ENCODE peak calls at places on chromosomes 3 and 15, in four cellular contexts. F is transverse colon, T is A673, W is mammary epithelial cell. P is an unnamed sample.

GRCh38 chr3:43584043-43584826 is 37.6 kb downstream of the ANO10 start:
- DNase-seq in F (no peak), W (peak), T (no peak), P (peak)

GRCh38 chr3:197756704-197757103 is 7.0 kb downstream of the FYTTD1 start:
- DNase-seq in F (no peak), T (no peak), W (no peak), P (no peak)

GRCh38 chr15:57505949-57506391 is 85.7 kb upstream of the MYZAP start:
- DNase-seq in F (peak), W (peak), T (no peak), P (no peak)

GRCh38 chr3:46667061-46667621 is 26.3 kb downstream of the ALS2CL start:
- DNase-seq in F (peak), W (no peak), T (no peak), P (no peak)

GRCh38 chr3:17847156-17847555 is 104.7 kb upstream of the TBC1D5 start:
- DNase-seq in W (no peak), F (no peak), T (no peak), P (no peak)

GRCh38 chr3:113571360-113571759 is 39.0 kb downstream of the SIDT1 start:
- DNase-seq in F (no peak), W (no peak), T (no peak), P (no peak)

GRCh38 chr3:44045476-44046275 is 196.0 kb upstream of the TOPAZ1 start:
- DNase-seq in W (peak), F (peak), T (peak), P (no peak)

GRCh38 chr3:27387625-27388024 is 18.4 kb upstream of the NEK10 start:
- DNase-seq in W (no peak), T (no peak), F (no peak), P (no peak)

GRCh38 chr3:171569571-171570132 is 109.4 kb upstream of the TNIK start:
- DNase-seq in T (peak), W (no peak), F (no peak), P (no peak)

GRCh38 chr3:97815149-97815917 is 6.5 kb upstream of the CRYBG3 start:
- DNase-seq in F (no peak), T (no peak), W (peak), P (peak)

GRCh38 chr15:73996267-73996666 is 1.8 kb downstream of the PML start:
- DNase-seq in F (no peak), W (no peak), T (no peak), P (no peak)

GRCh38 chr3:29605845-29606244 is 325.0 kb downstream of the RBMS3 start:
- DNase-seq in F (no peak), T (no peak), W (peak), P (no peak)

GRCh38 chr3:14145236-14145635 is 20.4 kb downstream of the TMEM43 start:
- DNase-seq in T (no peak), W (no peak), F (no peak), P (no peak)

GRCh38 chr3:69084668-69085542 is at the start of gene ARL6IP5:
- DNase-seq in T (peak), W (peak), F (peak), P (peak)

GRCh38 chr3:138197058-138197457 is 10.0 kb downstream of the ARMC8 start:
- DNase-seq in W (peak), F (no peak), T (no peak), P (no peak)

GRCh38 chr3:48633743-48634142 is 1.5 kb downstream of the SLC26A6 start:
- DNase-seq in W (no peak), T (no peak), F (no peak), P (no peak)

GRCh38 chr3:48637305-48637704 is 2.0 kb upstream of the SLC26A6 start:
- DNase-seq in F (no peak), W (no peak), T (no peak), P (no peak)

GRCh38 chr3:48635222-48636021 is at the start of gene SLC26A6:
- DNase-seq in T (peak), W (peak), F (peak), P (peak)

GRCh38 chr3:48634661-48635221 is 520 bp downstream of the SLC26A6 start:
- DNase-seq in T (peak), F (peak), W (peak), P (no peak)

GRCh38 chr3:48636149-48636548 is 888 bp upstream of the SLC26A6 start:
- DNase-seq in T (no peak), F (no peak), W (no peak), P (no peak)
- H3K4me3 ChIP-seq in T (peak), F (peak), W (peak), P (peak)

DNA sequence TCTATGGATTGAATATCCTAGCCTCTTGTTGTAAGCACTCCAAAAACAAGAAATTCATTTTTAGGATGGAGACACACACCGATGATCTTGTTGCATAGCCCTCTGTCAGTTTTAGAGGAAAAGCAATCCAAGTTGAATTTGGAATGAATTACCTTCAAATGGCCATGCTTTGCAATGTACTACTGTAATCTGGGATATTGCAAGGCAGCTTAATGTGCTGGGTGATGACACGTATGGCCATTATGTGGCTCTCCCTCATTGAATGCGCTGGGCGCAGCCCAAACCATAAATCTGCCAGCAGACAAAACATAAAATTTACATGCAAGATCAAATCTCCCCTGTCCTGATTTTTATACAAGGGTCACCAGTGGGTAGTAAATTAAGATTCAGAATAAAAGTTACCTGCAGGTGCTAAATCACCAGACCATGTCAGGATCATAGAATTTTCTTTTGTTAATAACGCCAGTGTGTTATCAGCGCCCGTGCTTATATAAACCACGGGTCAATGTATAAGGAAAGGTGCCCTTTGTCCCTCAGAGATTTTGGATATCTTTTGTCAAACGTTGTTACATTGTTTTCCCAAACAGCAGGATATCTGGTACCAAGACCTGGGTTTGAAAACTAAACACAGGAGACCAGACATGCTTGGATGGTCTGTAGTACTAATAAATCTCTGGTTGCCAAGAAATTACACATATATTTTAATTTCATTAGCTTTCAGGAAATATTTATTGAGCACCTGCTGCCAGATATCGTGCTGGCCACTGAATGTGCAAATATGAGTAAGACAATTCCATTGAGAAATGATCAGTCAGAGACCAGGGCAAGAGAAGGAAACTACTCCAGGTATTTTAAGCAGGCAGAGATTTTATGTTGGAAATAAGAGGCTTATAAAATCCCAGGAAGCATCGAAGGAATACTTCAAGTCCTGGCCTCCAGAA is 237.1 kb downstream of the EBLN2 start:
- DNase-seq in W (no peak), T (no peak), F (no peak), P (no peak)
- H3K27ac ChIP-seq in W (no peak), T (no peak), F (no peak), P (no peak)

GRCh38 chr15:82951472-82952155 is 906 bp downstream of the HOMER2 start:
- DNase-seq in T (no peak), W (peak), F (no peak), P (no peak)
- H3K4me3 ChIP-seq in T (peak), W (peak), F (peak), P (peak)

GRCh38 chr3:196098365-196098764 is 16.5 kb upstream of the TFRC start:
- DNase-seq in F (no peak), W (no peak), T (no peak), P (no peak)
- H3K27ac ChIP-seq in F (peak), W (no peak), T (no peak), P (peak)

P was measured in naive thymus-derived CD4-positive, alpha-beta T cell.